ENCODE peak calls at places on chromosomes 1 and 21, in four cellular contexts. D, L, G and H are unnamed samples.
A peak's percentile ranks its signal among the peaks of the same experiment; 100 is the strongest.

GRCh38 chr1:12549460-12550349 is 68.3 kb downstream of the DHRS3 start:
- DNase-seq in D (no peak), L (peak; percentile 71), G (peak; percentile 42), H (peak; percentile 75)

GRCh38 chr1:202010042-202011015 is at the start of gene ELF3:
- DNase-seq in D (no peak), L (peak; percentile 85), G (peak; percentile 94), H (peak; percentile 96)

GRCh38 chr1:25561426-25562100 is 18.2 kb downstream of the LDLRAP1 start:
- DNase-seq in D (no peak), L (peak; percentile 49), G (no peak), H (no peak)

GRCh38 chr1:170674239-170674638 is 10.3 kb downstream of the PRRX1 start:
- DNase-seq in D (no peak), L (no peak), G (no peak), H (no peak)

GRCh38 chr21:23644768-23645167 is 1962.5 kb downstream of the MRPL39 start:
- DNase-seq in D (no peak), L (no peak), G (no peak), H (no peak)

GRCh38 chr1:9784508-9785133 is 39.1 kb downstream of the CLSTN1 start:
- DNase-seq in D (no peak), L (peak; percentile 58), G (peak; percentile 22), H (peak; percentile 68)

GRCh38 chr1:6316240-6317100 is 55.6 kb upstream of the GPR153 start:
- DNase-seq in D (no peak), L (no peak), G (no peak), H (no peak)

GRCh38 chr1:223444411-223444810 is 51.2 kb downstream of the CCDC185 start:
- DNase-seq in D (no peak), L (no peak), G (no peak), H (no peak)

GRCh38 chr1:160080381-160081100 is 797 bp upstream of the KCNJ9 start:
- DNase-seq in D (no peak), L (no peak), G (peak; percentile 2), H (no peak)